ENCODE peak calls at places on chromosome 16, in five cellular contexts. One of them, this sample, is unnamed.
A peak's percentile ranks its signal among the peaks of the same experiment; 100 is the strongest.

GRCh38 chr16:75256059-75256870 is 4.8 kb upstream of the BCAR1 start:
- DNase-seq in lower leg skin: peak; percentile 17
- DNase-seq in tibial nerve: no peak
- DNase-seq in adrenal gland: peak; percentile 32
- DNase-seq in heart left ventricle: peak; percentile 56
- DNase-seq in this sample: no peak

GRCh38 chr16:89172901-89173628 is 1.5 kb downstream of the CDH15 start:
- DNase-seq in tibial nerve: no peak
- DNase-seq in heart left ventricle: no peak
- DNase-seq in lower leg skin: no peak
- DNase-seq in adrenal gland: peak; percentile 19
- DNase-seq in this sample: no peak

GRCh38 chr16:60107467-60107866 is 1373.4 kb upstream of the GOT2 start:
- DNase-seq in tibial nerve: no peak
- DNase-seq in adrenal gland: no peak
- DNase-seq in lower leg skin: no peak
- DNase-seq in heart left ventricle: no peak
- DNase-seq in this sample: no peak

GRCh38 chr16:25692734-25693508 is 1.2 kb downstream of the HS3ST4 start:
- DNase-seq in adrenal gland: no peak
- DNase-seq in tibial nerve: no peak
- DNase-seq in heart left ventricle: no peak
- DNase-seq in lower leg skin: no peak
- DNase-seq in this sample: no peak

GRCh38 chr16:82761858-82762257 is 135.1 kb downstream of the CDH13 start:
- DNase-seq in adrenal gland: no peak
- DNase-seq in lower leg skin: no peak
- DNase-seq in tibial nerve: no peak
- DNase-seq in heart left ventricle: no peak
- DNase-seq in this sample: no peak

GRCh38 chr16:998211-998610 is 16.6 kb downstream of the SOX8 start:
- DNase-seq in lower leg skin: no peak
- DNase-seq in adrenal gland: no peak
- DNase-seq in tibial nerve: no peak
- DNase-seq in heart left ventricle: no peak
- DNase-seq in this sample: no peak

GRCh38 chr16:590875-591200 is 972 bp downstream of the RAB40C start:
- DNase-seq in lower leg skin: no peak
- DNase-seq in heart left ventricle: no peak
- DNase-seq in adrenal gland: no peak
- DNase-seq in tibial nerve: no peak
- DNase-seq in this sample: no peak

GRCh38 chr16:49649013-49649785 is 206.7 kb downstream of the ZNF423 start:
- DNase-seq in lower leg skin: no peak
- DNase-seq in heart left ventricle: no peak
- DNase-seq in tibial nerve: no peak
- DNase-seq in adrenal gland: no peak
- DNase-seq in this sample: no peak

GRCh38 chr16:13335894-13336293 is 434.5 kb downstream of the SHISA9 start:
- DNase-seq in adrenal gland: no peak
- DNase-seq in heart left ventricle: no peak
- DNase-seq in lower leg skin: no peak
- DNase-seq in tibial nerve: no peak
- DNase-seq in this sample: no peak

GRCh38 chr16:22194707-22195444 is 11.2 kb upstream of the EEF2K start:
- DNase-seq in tibial nerve: no peak
- DNase-seq in heart left ventricle: no peak
- DNase-seq in adrenal gland: no peak
- DNase-seq in lower leg skin: no peak
- DNase-seq in this sample: no peak

GRCh38 chr16:50154369-50154947 is 1.4 kb downstream of the TENT4B start:
- DNase-seq in heart left ventricle: no peak
- DNase-seq in adrenal gland: peak; percentile 58
- DNase-seq in lower leg skin: no peak
- DNase-seq in tibial nerve: peak; percentile 17
- DNase-seq in this sample: no peak

GRCh38 chr16:14486520-14487303 is 143.3 kb downstream of the PARN start:
- DNase-seq in lower leg skin: peak; percentile 91
- DNase-seq in adrenal gland: peak; percentile 92
- DNase-seq in tibial nerve: peak; percentile 96
- DNase-seq in heart left ventricle: peak; percentile 88
- DNase-seq in this sample: peak; percentile 71

GRCh38 chr16:3497771-3498170 is 2.5 kb upstream of the C16orf90 start:
- DNase-seq in tibial nerve: no peak
- DNase-seq in adrenal gland: no peak
- DNase-seq in lower leg skin: no peak
- DNase-seq in heart left ventricle: no peak
- DNase-seq in this sample: no peak

GRCh38 chr16:53546988-53547391 is 44.0 kb upstream of the AKTIP start:
- DNase-seq in lower leg skin: no peak
- DNase-seq in adrenal gland: no peak
- DNase-seq in heart left ventricle: no peak
- DNase-seq in tibial nerve: no peak
- DNase-seq in this sample: no peak

GRCh38 chr16:77637939-77638338 is 84.4 kb upstream of the NUDT7 start:
- DNase-seq in tibial nerve: no peak
- DNase-seq in lower leg skin: no peak
- DNase-seq in heart left ventricle: no peak
- DNase-seq in adrenal gland: no peak
- DNase-seq in this sample: no peak

GRCh38 chr16:3187798-3188674 is at the start of gene OR1F1:
- DNase-seq in adrenal gland: no peak
- DNase-seq in lower leg skin: no peak
- DNase-seq in heart left ventricle: no peak
- DNase-seq in tibial nerve: no peak
- DNase-seq in this sample: peak; percentile 44

GRCh38 chr16:68275611-68276191 is 11.4 kb downstream of the SLC7A6 start:
- DNase-seq in heart left ventricle: no peak
- DNase-seq in adrenal gland: no peak
- DNase-seq in lower leg skin: no peak
- DNase-seq in tibial nerve: no peak
- DNase-seq in this sample: no peak

GRCh38 chr16:50438041-50438437 is 69.3 kb upstream of the BRD7 start:
- DNase-seq in tibial nerve: no peak
- DNase-seq in adrenal gland: no peak
- DNase-seq in heart left ventricle: no peak
- DNase-seq in lower leg skin: peak; percentile 3
- DNase-seq in this sample: no peak

GRCh38 chr16:23952128-23953041 is 116.6 kb downstream of the PRKCB start:
- DNase-seq in adrenal gland: no peak
- DNase-seq in tibial nerve: peak; percentile 27
- DNase-seq in lower leg skin: peak; percentile 37
- DNase-seq in heart left ventricle: no peak
- DNase-seq in this sample: no peak

GRCh38 chr16:89841275-89841674 is 13.0 kb downstream of the SPIRE2 start:
- DNase-seq in heart left ventricle: no peak
- DNase-seq in tibial nerve: no peak
- DNase-seq in lower leg skin: no peak
- DNase-seq in adrenal gland: no peak
- DNase-seq in this sample: no peak

GRCh38 chr16:47886631-47887415 is 269.0 kb downstream of the ABCC12 start:
- DNase-seq in lower leg skin: no peak
- DNase-seq in heart left ventricle: no peak
- DNase-seq in tibial nerve: no peak
- DNase-seq in adrenal gland: no peak
- DNase-seq in this sample: no peak

GRCh38 chr16:15879255-15879804 is 9.1 kb downstream of the CEP20 start:
- DNase-seq in heart left ventricle: no peak
- DNase-seq in tibial nerve: no peak
- DNase-seq in adrenal gland: no peak
- DNase-seq in lower leg skin: no peak
- DNase-seq in this sample: no peak

GRCh38 chr16:25264599-25264998 is 7.0 kb upstream of the ZKSCAN2 start:
- DNase-seq in lower leg skin: no peak
- DNase-seq in adrenal gland: no peak
- DNase-seq in heart left ventricle: no peak
- DNase-seq in tibial nerve: no peak
- DNase-seq in this sample: no peak

GRCh38 chr16:17469742-17470001 is 1.1 kb downstream of the XYLT1 start:
- DNase-seq in adrenal gland: no peak
- DNase-seq in lower leg skin: no peak
- DNase-seq in heart left ventricle: no peak
- DNase-seq in tibial nerve: no peak
- DNase-seq in this sample: no peak

GRCh38 chr16:1152123-1152638 is 725 bp upstream of the CACNA1H start:
- DNase-seq in tibial nerve: no peak
- DNase-seq in heart left ventricle: peak; percentile 37
- DNase-seq in adrenal gland: no peak
- DNase-seq in lower leg skin: no peak
- DNase-seq in this sample: no peak

GRCh38 chr16:81513204-81514040 is 68.8 kb downstream of the CMIP start:
- DNase-seq in tibial nerve: peak; percentile 49
- DNase-seq in adrenal gland: no peak
- DNase-seq in lower leg skin: no peak
- DNase-seq in heart left ventricle: peak; percentile 75
- DNase-seq in this sample: no peak

GRCh38 chr16:25126820-25127232 is 15.3 kb downstream of the LCMT1 start:
- DNase-seq in lower leg skin: no peak
- DNase-seq in heart left ventricle: no peak
- DNase-seq in adrenal gland: peak; percentile 22
- DNase-seq in tibial nerve: no peak
- DNase-seq in this sample: peak; percentile 54

GRCh38 chr16:28823291-28823718 is 506 bp downstream of the ATXN2L start:
- DNase-seq in heart left ventricle: no peak
- DNase-seq in lower leg skin: no peak
- DNase-seq in tibial nerve: no peak
- DNase-seq in adrenal gland: no peak
- DNase-seq in this sample: no peak

GRCh38 chr16:28824548-28824973 is 1.8 kb downstream of the ATXN2L start:
- DNase-seq in lower leg skin: no peak
- DNase-seq in tibial nerve: no peak
- DNase-seq in heart left ventricle: no peak
- DNase-seq in adrenal gland: no peak
- DNase-seq in this sample: no peak

GRCh38 chr16:28822520-28823290 is at the start of gene ATXN2L:
- DNase-seq in lower leg skin: peak; percentile 90
- DNase-seq in tibial nerve: peak; percentile 84
- DNase-seq in heart left ventricle: peak; percentile 96
- DNase-seq in adrenal gland: peak; percentile 91
- DNase-seq in this sample: peak; percentile 86

GRCh38 chr16:28821874-28822519 is 802 bp upstream of the ATXN2L start:
- DNase-seq in heart left ventricle: no peak
- DNase-seq in tibial nerve: no peak
- DNase-seq in adrenal gland: no peak
- DNase-seq in lower leg skin: no peak
- DNase-seq in this sample: no peak

DNA sequence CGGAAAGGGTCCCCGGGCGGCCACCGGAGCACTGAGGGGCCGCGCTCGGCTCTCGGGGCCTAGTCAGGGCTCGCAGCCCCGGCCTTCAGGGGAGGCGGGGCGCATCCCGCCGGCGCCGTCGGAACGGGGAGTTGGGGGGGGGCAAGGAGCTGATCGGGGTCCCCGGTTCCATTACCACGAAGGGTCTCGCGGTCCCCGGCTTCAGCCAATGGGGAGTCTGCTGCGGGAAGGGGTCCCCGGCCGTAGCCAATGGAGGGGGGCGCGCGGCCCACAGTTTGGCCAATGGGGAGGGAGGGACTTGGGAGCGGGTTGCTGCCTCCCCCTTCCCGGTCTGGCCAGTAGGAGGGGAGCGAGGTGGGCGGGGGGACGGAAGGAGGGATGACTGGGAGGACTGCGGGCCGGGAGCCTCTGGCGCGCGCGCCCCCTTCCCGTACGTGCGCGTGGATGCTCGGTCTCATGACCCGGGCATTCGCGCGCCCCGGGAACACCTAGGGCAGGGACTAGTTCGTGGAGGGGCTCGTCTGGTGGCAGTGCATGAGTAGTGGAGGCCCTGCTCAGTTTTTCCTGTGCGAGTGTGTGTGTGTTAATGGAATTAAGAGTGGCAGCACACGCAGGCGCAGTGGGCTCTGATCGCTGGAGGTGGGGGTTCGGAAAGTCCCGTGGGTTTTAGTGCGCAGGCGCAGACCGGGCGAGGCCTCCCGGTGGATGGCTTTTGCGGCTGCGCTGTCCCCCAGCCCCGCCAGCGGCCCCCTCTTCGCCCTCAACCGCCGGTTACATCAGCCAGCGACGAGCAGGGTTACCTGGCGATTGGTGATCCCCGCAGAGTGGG is 1.1 kb downstream of the ATXN2L start:
- DNase-seq in adrenal gland: peak; percentile 96
- DNase-seq in heart left ventricle: peak; percentile 99
- DNase-seq in tibial nerve: peak; percentile 95
- DNase-seq in lower leg skin: peak; percentile 94
- DNase-seq in this sample: peak; percentile 94
- TF ChIP-seq POLR2A in adrenal gland: peak; percentile 87
- TF ChIP-seq POLR2A in heart left ventricle: no peak
- TF ChIP-seq POLR2A in tibial nerve: peak; percentile 18
- TF ChIP-seq POLR2A in lower leg skin: no peak
- TF ChIP-seq POLR2A in this sample: peak; percentile 23

GRCh38 chr16:57670206-57670605 is 2.1 kb downstream of the ADGRG3 start:
- DNase-seq in adrenal gland: no peak
- DNase-seq in heart left ventricle: no peak
- DNase-seq in lower leg skin: no peak
- DNase-seq in tibial nerve: no peak
- DNase-seq in this sample: no peak
- TF ChIP-seq POLR2A in adrenal gland: no peak
- TF ChIP-seq POLR2A in heart left ventricle: no peak
- TF ChIP-seq POLR2A in lower leg skin: no peak
- TF ChIP-seq POLR2A in tibial nerve: no peak
- TF ChIP-seq POLR2A in this sample: no peak

GRCh38 chr16:29995330-29995910 is at the start of gene HIRIP3:
- DNase-seq in tibial nerve: peak; percentile 74
- DNase-seq in lower leg skin: peak; percentile 85
- DNase-seq in heart left ventricle: peak; percentile 91
- DNase-seq in adrenal gland: peak; percentile 90
- DNase-seq in this sample: peak; percentile 82
- TF ChIP-seq POLR2A in tibial nerve: no peak
- TF ChIP-seq POLR2A in lower leg skin: no peak
- TF ChIP-seq POLR2A in heart left ventricle: no peak
- TF ChIP-seq POLR2A in adrenal gland: no peak
- TF ChIP-seq POLR2A in this sample: peak; percentile 48

GRCh38 chr16:86464044-86464443 is 46.3 kb upstream of the FOXF1 start:
- DNase-seq in tibial nerve: no peak
- DNase-seq in lower leg skin: no peak
- DNase-seq in heart left ventricle: no peak
- DNase-seq in adrenal gland: no peak
- DNase-seq in this sample: no peak

GRCh38 chr16:86459266-86459665 is 51.1 kb upstream of the FOXF1 start:
- DNase-seq in tibial nerve: no peak
- DNase-seq in heart left ventricle: no peak
- DNase-seq in lower leg skin: no peak
- DNase-seq in adrenal gland: no peak
- DNase-seq in this sample: no peak

GRCh38 chr16:86465434-86465833 is 44.9 kb upstream of the FOXF1 start:
- DNase-seq in lower leg skin: no peak
- DNase-seq in tibial nerve: no peak
- DNase-seq in heart left ventricle: no peak
- DNase-seq in adrenal gland: no peak
- DNase-seq in this sample: no peak

GRCh38 chr16:86461037-86461436 is 49.3 kb upstream of the FOXF1 start:
- DNase-seq in adrenal gland: no peak
- DNase-seq in lower leg skin: no peak
- DNase-seq in tibial nerve: no peak
- DNase-seq in heart left ventricle: no peak
- DNase-seq in this sample: no peak

GRCh38 chr16:86462334-86463084 is 47.8 kb upstream of the FOXF1 start:
- DNase-seq in tibial nerve: no peak
- DNase-seq in adrenal gland: no peak
- DNase-seq in heart left ventricle: no peak
- DNase-seq in lower leg skin: no peak
- DNase-seq in this sample: no peak
- TF ChIP-seq POLR2A in tibial nerve: no peak
- TF ChIP-seq POLR2A in adrenal gland: no peak
- TF ChIP-seq POLR2A in heart left ventricle: no peak
- TF ChIP-seq POLR2A in lower leg skin: no peak
- TF ChIP-seq POLR2A in this sample: no peak

GRCh38 chr16:19555186-19555937 is at the start of gene VPS35L:
- DNase-seq in lower leg skin: peak; percentile 94
- DNase-seq in heart left ventricle: peak; percentile 99
- DNase-seq in adrenal gland: peak; percentile 98
- DNase-seq in tibial nerve: peak; percentile 94
- DNase-seq in this sample: peak; percentile 89
- TF ChIP-seq POLR2A in lower leg skin: no peak
- TF ChIP-seq POLR2A in heart left ventricle: no peak
- TF ChIP-seq POLR2A in adrenal gland: peak; percentile 66
- TF ChIP-seq POLR2A in tibial nerve: peak; percentile 29
- TF ChIP-seq POLR2A in this sample: peak; percentile 72